ENCODE peak calls at places on chromosomes 16 and 17, in six cellular contexts. One of them, this sample, is unnamed.

GRCh38 chr16:81429045-81429521 is 15.5 kb upstream of the CMIP start:
- DNase-seq in GM23248: peak; percentile 69
- DNase-seq in PC-3: peak; percentile 60
- DNase-seq in MM.1S: no peak
- DNase-seq in GM23338: peak; percentile 82
- DNase-seq in hepatocyte: no peak
- DNase-seq in this sample: peak; percentile 61

GRCh38 chr17:72004011-72004427 is 116.8 kb upstream of the SOX9 start:
- DNase-seq in GM23248: peak; percentile 73
- DNase-seq in PC-3: peak; percentile 63
- DNase-seq in MM.1S: no peak
- DNase-seq in GM23338: no peak
- DNase-seq in hepatocyte: no peak
- DNase-seq in this sample: no peak

GRCh38 chr17:67637901-67638641 is 79.7 kb upstream of the NOL11 start:
- DNase-seq in GM23248: no peak
- DNase-seq in PC-3: peak; percentile 99
- DNase-seq in MM.1S: no peak
- DNase-seq in GM23338: peak; percentile 19
- DNase-seq in hepatocyte: no peak
- DNase-seq in this sample: no peak

GRCh38 chr17:61678339-61678738 is 87.3 kb upstream of the NACA2 start:
- DNase-seq in GM23248: no peak
- DNase-seq in PC-3: no peak
- DNase-seq in MM.1S: no peak
- DNase-seq in GM23338: no peak
- DNase-seq in hepatocyte: no peak
- DNase-seq in this sample: no peak

GRCh38 chr17:32445976-32446375 is 1.7 kb downstream of the PSMD11 start:
- DNase-seq in GM23248: peak; percentile 50
- DNase-seq in PC-3: peak; percentile 27
- DNase-seq in MM.1S: no peak
- DNase-seq in GM23338: no peak
- DNase-seq in hepatocyte: no peak
- DNase-seq in this sample: no peak

GRCh38 chr16:53775821-53776431 is 72.0 kb downstream of the FTO start:
- DNase-seq in GM23248: peak; percentile 94
- DNase-seq in PC-3: peak; percentile 89
- DNase-seq in MM.1S: no peak
- DNase-seq in GM23338: peak; percentile 47
- DNase-seq in hepatocyte: peak; percentile 65
- DNase-seq in this sample: peak; percentile 19

GRCh38 chr17:77306048-77306789 is 165.4 kb downstream of the SEC14L1 start:
- DNase-seq in GM23248: no peak
- DNase-seq in PC-3: no peak
- DNase-seq in MM.1S: no peak
- DNase-seq in GM23338: no peak
- DNase-seq in hepatocyte: no peak
- DNase-seq in this sample: no peak

GRCh38 chr17:75645889-75646625 is 12.8 kb downstream of the SMIM5 start:
- DNase-seq in GM23248: no peak
- DNase-seq in PC-3: peak; percentile 95
- DNase-seq in MM.1S: peak; percentile 60
- DNase-seq in GM23338: no peak
- DNase-seq in hepatocyte: peak; percentile 93
- DNase-seq in this sample: no peak

GRCh38 chr16:53865492-53865863 is 161.5 kb downstream of the FTO start:
- DNase-seq in GM23248: peak; percentile 71
- DNase-seq in PC-3: no peak
- DNase-seq in MM.1S: no peak
- DNase-seq in GM23338: peak; percentile 49
- DNase-seq in hepatocyte: no peak
- DNase-seq in this sample: no peak

GRCh38 chr16:28534542-28535373 is 4.0 kb downstream of the NUPR1 start:
- DNase-seq in GM23248: peak; percentile 75
- DNase-seq in PC-3: no peak
- DNase-seq in MM.1S: no peak
- DNase-seq in GM23338: no peak
- DNase-seq in hepatocyte: no peak
- DNase-seq in this sample: no peak

GRCh38 chr17:17628388-17629008 is 37.0 kb upstream of the PEMT start:
- DNase-seq in GM23248: peak; percentile 30
- DNase-seq in PC-3: no peak
- DNase-seq in MM.1S: peak; percentile 67
- DNase-seq in GM23338: no peak
- DNase-seq in hepatocyte: no peak
- DNase-seq in this sample: no peak

GRCh38 chr17:7853693-7854043 is 1.2 kb upstream of the TMEM88 start:
- DNase-seq in GM23248: no peak
- DNase-seq in PC-3: no peak
- DNase-seq in MM.1S: no peak
- DNase-seq in GM23338: peak; percentile 63
- DNase-seq in hepatocyte: peak; percentile 15
- DNase-seq in this sample: peak; percentile 65
- TF ChIP-seq EZH2 in GM23248: no peak
- TF ChIP-seq EZH2 in PC-3: no peak
- TF ChIP-seq EZH2 in MM.1S: no peak
- TF ChIP-seq EZH2 in GM23338: peak; percentile 69
- TF ChIP-seq EZH2 in hepatocyte: no peak
- TF ChIP-seq EZH2 in this sample: no peak

GRCh38 chr17:36848008-36848902 is 89.0 kb upstream of the LHX1 start:
- DNase-seq in GM23248: no peak
- DNase-seq in PC-3: no peak
- DNase-seq in MM.1S: no peak
- DNase-seq in GM23338: no peak
- DNase-seq in hepatocyte: no peak
- DNase-seq in this sample: no peak

GRCh38 chr17:36847293-36847645 is 90.0 kb upstream of the LHX1 start:
- DNase-seq in GM23248: no peak
- DNase-seq in PC-3: no peak
- DNase-seq in MM.1S: no peak
- DNase-seq in GM23338: no peak
- DNase-seq in hepatocyte: no peak
- DNase-seq in this sample: no peak

GRCh38 chr17:36850794-36851193 is 86.5 kb upstream of the LHX1 start:
- DNase-seq in GM23248: peak; percentile 67
- DNase-seq in PC-3: peak; percentile 63
- DNase-seq in MM.1S: no peak
- DNase-seq in GM23338: no peak
- DNase-seq in hepatocyte: no peak
- DNase-seq in this sample: no peak

GRCh38 chr17:36851230-36851629 is 86.0 kb upstream of the LHX1 start:
- DNase-seq in GM23248: no peak
- DNase-seq in PC-3: peak; percentile 69
- DNase-seq in MM.1S: no peak
- DNase-seq in GM23338: no peak
- DNase-seq in hepatocyte: peak; percentile 43
- DNase-seq in this sample: no peak

GRCh38 chr17:36849871-36850348 is 87.4 kb upstream of the LHX1 start:
- DNase-seq in GM23248: peak; percentile 66
- DNase-seq in PC-3: peak; percentile 25
- DNase-seq in MM.1S: no peak
- DNase-seq in GM23338: no peak
- DNase-seq in hepatocyte: no peak
- DNase-seq in this sample: peak; percentile 40
- TF ChIP-seq EZH2phosphoT487 in GM23248: no peak
- TF ChIP-seq EZH2phosphoT487 in PC-3: no peak
- TF ChIP-seq EZH2phosphoT487 in MM.1S: no peak
- TF ChIP-seq EZH2phosphoT487 in GM23338: no peak
- TF ChIP-seq EZH2phosphoT487 in hepatocyte: no peak
- TF ChIP-seq EZH2phosphoT487 in this sample: no peak

GRCh38 chr16:66746682-66747081 is 4.7 kb downstream of the DYNC1LI2 start:
- DNase-seq in GM23248: peak; percentile 30
- DNase-seq in PC-3: no peak
- DNase-seq in MM.1S: peak; percentile 70
- DNase-seq in GM23338: no peak
- DNase-seq in hepatocyte: no peak
- DNase-seq in this sample: no peak
- H3K4me1 ChIP-seq in GM23248: peaks cover 23% of the 10 kb centered on the region
- H3K4me1 ChIP-seq in PC-3: peaks cover 19% of the 10 kb centered on the region
- H3K4me1 ChIP-seq in MM.1S: peaks cover 45% of the 10 kb centered on the region
- H3K4me1 ChIP-seq in GM23338: peaks cover 10% of the 10 kb centered on the region
- H3K4me1 ChIP-seq in hepatocyte: peaks cover 17% of the 10 kb centered on the region
- H3K4me1 ChIP-seq in this sample: peaks cover 12% of the 10 kb centered on the region

GRCh38 chr16:85898521-85899442 is at the start of gene IRF8:
- DNase-seq in GM23248: peak; percentile 25
- DNase-seq in PC-3: no peak
- DNase-seq in MM.1S: no peak
- DNase-seq in GM23338: peak; percentile 80
- DNase-seq in hepatocyte: peak; percentile 86
- DNase-seq in this sample: peak; percentile 90
- TF ChIP-seq EZH2 in GM23248: peak; percentile 91
- TF ChIP-seq EZH2 in PC-3: no peak
- TF ChIP-seq EZH2 in MM.1S: no peak
- TF ChIP-seq EZH2 in GM23338: peak; percentile 19
- TF ChIP-seq EZH2 in hepatocyte: no peak
- TF ChIP-seq EZH2 in this sample: peak; percentile 84

GRCh38 chr16:69840975-69841374 is 78.8 kb downstream of the WWP2 start:
- DNase-seq in GM23248: no peak
- DNase-seq in PC-3: no peak
- DNase-seq in MM.1S: no peak
- DNase-seq in GM23338: no peak
- DNase-seq in hepatocyte: no peak
- DNase-seq in this sample: no peak
- TF ChIP-seq EZH2phosphoT487 in GM23248: no peak
- TF ChIP-seq EZH2phosphoT487 in PC-3: no peak
- TF ChIP-seq EZH2phosphoT487 in MM.1S: no peak
- TF ChIP-seq EZH2phosphoT487 in GM23338: no peak
- TF ChIP-seq EZH2phosphoT487 in hepatocyte: no peak
- TF ChIP-seq EZH2phosphoT487 in this sample: no peak

DNA sequence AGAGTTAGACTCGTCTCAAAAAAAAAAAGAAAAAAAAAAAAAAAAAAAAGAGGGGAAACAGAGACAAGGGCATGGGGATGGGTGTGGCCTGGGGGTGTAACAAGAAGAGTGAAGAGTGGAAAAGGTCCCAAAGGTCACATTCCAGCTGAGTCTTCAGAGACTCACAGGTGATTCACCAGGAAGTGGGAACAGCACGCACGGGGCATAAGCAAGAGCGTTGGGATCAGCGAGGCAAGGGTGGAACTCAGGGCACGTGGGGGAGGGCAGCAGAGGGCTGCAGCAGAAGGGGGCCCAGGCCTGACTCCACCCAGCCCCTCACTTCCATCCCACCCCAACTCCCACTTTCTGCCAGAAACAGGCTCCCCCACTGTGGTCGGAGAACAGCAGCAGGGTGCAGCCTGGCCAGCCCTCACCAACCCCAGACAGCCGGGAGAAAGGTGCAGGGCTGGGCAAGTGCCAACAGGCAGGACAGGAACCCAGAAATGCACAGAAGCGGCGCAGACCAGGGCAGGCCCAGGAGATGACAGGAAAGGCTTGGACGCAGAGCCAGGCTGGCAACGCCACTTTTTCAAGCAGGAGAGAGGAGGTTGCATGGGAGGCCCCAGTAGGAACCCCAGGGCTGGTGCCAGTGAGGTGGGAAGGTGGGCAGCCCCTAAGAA is 3.3 kb downstream of the MEAK7 start:
- DNase-seq in GM23248: peak; percentile 84
- DNase-seq in PC-3: peak; percentile 94
- DNase-seq in MM.1S: no peak
- DNase-seq in GM23338: no peak
- DNase-seq in hepatocyte: peak; percentile 41
- DNase-seq in this sample: no peak
- H3K4me1 ChIP-seq in GM23248: peaks cover 34% of the 10 kb centered on the region
- H3K4me1 ChIP-seq in PC-3: peaks cover 72% of the 10 kb centered on the region
- H3K4me1 ChIP-seq in MM.1S: peaks cover 10% of the 10 kb centered on the region
- H3K4me1 ChIP-seq in GM23338: peaks cover 4% of the 10 kb centered on the region
- H3K4me1 ChIP-seq in hepatocyte: peaks cover 13% of the 10 kb centered on the region
- H3K4me1 ChIP-seq in this sample: peaks cover 5% of the 10 kb centered on the region

GRCh38 chr17:48526986-48527741 is 3.6 kb downstream of the HOXB1 start:
- DNase-seq in GM23248: no peak
- DNase-seq in PC-3: no peak
- DNase-seq in MM.1S: no peak
- DNase-seq in GM23338: peak; percentile 85
- DNase-seq in hepatocyte: no peak
- DNase-seq in this sample: peak; percentile 77
- TF ChIP-seq EZH2 in GM23248: no peak
- TF ChIP-seq EZH2 in PC-3: no peak
- TF ChIP-seq EZH2 in MM.1S: no peak
- TF ChIP-seq EZH2 in GM23338: peak; percentile 47
- TF ChIP-seq EZH2 in hepatocyte: peak; percentile 11
- TF ChIP-seq EZH2 in this sample: peak; percentile 94

GRCh38 chr17:40056379-40057005 is 2.3 kb upstream of the MED24 start:
- DNase-seq in GM23248: no peak
- DNase-seq in PC-3: no peak
- DNase-seq in MM.1S: no peak
- DNase-seq in GM23338: no peak
- DNase-seq in hepatocyte: no peak
- DNase-seq in this sample: no peak
- TF ChIP-seq EZH2phosphoT487 in GM23248: no peak
- TF ChIP-seq EZH2phosphoT487 in PC-3: no peak
- TF ChIP-seq EZH2phosphoT487 in MM.1S: no peak
- TF ChIP-seq EZH2phosphoT487 in GM23338: no peak
- TF ChIP-seq EZH2phosphoT487 in hepatocyte: no peak
- TF ChIP-seq EZH2phosphoT487 in this sample: no peak